ENCODE peak calls at places on chromosomes 6 and 20, in five cellular contexts. D is mucosa of descending colon, O is anterior cingulate cortex, A is esophagus muscularis mucosa, B is WTC11. G is an unnamed sample.

GRCh38 chr20:33275215-33275614 is 7.8 kb upstream of the BPIFB1 start:
- DNase-seq in D (no peak), O (no peak), A (no peak), B (no peak), G (no peak)

GRCh38 chr20:433300-433975 is 25.3 kb downstream of the RBCK1 start:
- DNase-seq in D (no peak), O (no peak), A (no peak), B (no peak), G (no peak)

GRCh38 chr6:130233332-130233731 is 10.6 kb upstream of the SAMD3 start:
- DNase-seq in D (no peak), O (no peak), A (no peak), B (no peak), G (no peak)

GRCh38 chr20:45311589-45312211 is 3.6 kb upstream of the MATN4 start:
- DNase-seq in D (peak), O (no peak), A (no peak), B (peak), G (no peak)

GRCh38 chr6:149458196-149458595 is 26.6 kb downstream of the ZC3H12D start:
- DNase-seq in D (no peak), O (no peak), A (no peak), B (no peak), G (no peak)

GRCh38 chr6:26490576-26490964 is 9.5 kb upstream of the BTN1A1 start:
- DNase-seq in D (no peak), O (no peak), A (no peak), B (no peak), G (no peak)

GRCh38 chr6:43407296-43407695 is 20.0 kb upstream of the ABCC10 start:
- DNase-seq in D (no peak), O (no peak), A (no peak), B (no peak), G (no peak)

GRCh38 chr6:42434237-42434636 is 17.5 kb downstream of the TRERF1 start:
- DNase-seq in D (no peak), O (no peak), A (no peak), B (no peak), G (no peak)

GRCh38 chr20:37418591-37418990 is 72.7 kb downstream of the SRC start:
- DNase-seq in D (no peak), O (no peak), A (no peak), B (no peak), G (no peak)

GRCh38 chr20:21031666-21032065 is 74.5 kb downstream of the LINC00237 start:
- DNase-seq in D (no peak), O (no peak), A (no peak), B (no peak), G (no peak)

GRCh38 chr6:110325197-110325596 is 33.0 kb downstream of the METTL24 start:
- DNase-seq in D (no peak), O (no peak), A (no peak), B (no peak), G (no peak)

GRCh38 chr6:90365565-90366219 is 69.0 kb upstream of the BACH2 start:
- DNase-seq in D (no peak), O (no peak), A (no peak), B (no peak), G (no peak)

GRCh38 chr6:41371461-41371991 is 36.1 kb downstream of the NCR2 start:
- DNase-seq in D (peak), O (no peak), A (peak), B (peak), G (no peak)

GRCh38 chr6:38459291-38459690 is 180.4 kb downstream of the BTBD9 start:
- DNase-seq in D (no peak), O (no peak), A (no peak), B (no peak), G (no peak)

GRCh38 chr6:139378882-139379341 is 4.5 kb upstream of the CITED2 start:
- DNase-seq in D (no peak), O (no peak), A (peak), B (no peak), G (no peak)

GRCh38 chr6:54697423-54697822 is 149.1 kb upstream of the FAM83B start:
- DNase-seq in D (no peak), O (no peak), A (no peak), B (no peak), G (no peak)

GRCh38 chr6:160167547-160168391 is 46.2 kb downstream of the SLC22A1 start:
- DNase-seq in D (peak), O (no peak), A (no peak), B (no peak), G (no peak)

GRCh38 chr6:39044181-39044580 is 4.4 kb upstream of the GLP1R start:
- DNase-seq in D (no peak), O (no peak), A (no peak), B (no peak), G (no peak)

GRCh38 chr6:33187809-33188208 is 4.5 kb downstream of the COL11A2 start:
- DNase-seq in D (no peak), O (no peak), A (no peak), B (no peak), G (no peak)

GRCh38 chr20:542777-543368 is 717 bp downstream of the CSNK2A1 start:
- DNase-seq in D (peak), O (no peak), A (no peak), B (peak), G (no peak)

GRCh38 chr6:104423691-104424090 is 436.0 kb downstream of the HACE1 start:
- DNase-seq in D (no peak), O (no peak), A (no peak), B (no peak), G (no peak)